ENCODE peak calls at places on chromosome 11, in six cellular contexts. One of them, this sample, is unnamed.

GRCh38 chr11:126490261-126490660 is 134.8 kb downstream of the ST3GAL4 start:
- DNase-seq in small intestine: no peak
- DNase-seq in astrocyte of the spinal cord: no peak
- DNase-seq in transverse colon: no peak
- DNase-seq in breast epithelium: no peak
- DNase-seq in kidney epithelial cell: no peak
- DNase-seq in this sample: no peak

GRCh38 chr11:2846056-2846455 is 39.5 kb downstream of the CDKN1C start:
- DNase-seq in small intestine: no peak
- DNase-seq in astrocyte of the spinal cord: no peak
- DNase-seq in transverse colon: no peak
- DNase-seq in breast epithelium: no peak
- DNase-seq in kidney epithelial cell: no peak
- DNase-seq in this sample: no peak

GRCh38 chr11:1307998-1308744 is 1.3 kb downstream of the TOLLIP start:
- DNase-seq in small intestine: no peak
- DNase-seq in astrocyte of the spinal cord: peak; percentile 14
- DNase-seq in transverse colon: no peak
- DNase-seq in breast epithelium: no peak
- DNase-seq in kidney epithelial cell: no peak
- DNase-seq in this sample: no peak

GRCh38 chr11:100801225-100801999 is 114.3 kb downstream of the ARHGAP42 start:
- DNase-seq in small intestine: no peak
- DNase-seq in astrocyte of the spinal cord: no peak
- DNase-seq in transverse colon: no peak
- DNase-seq in breast epithelium: no peak
- DNase-seq in kidney epithelial cell: no peak
- DNase-seq in this sample: no peak

GRCh38 chr11:45844822-45845573 is 2.3 kb upstream of the CRY2 start:
- DNase-seq in small intestine: no peak
- DNase-seq in astrocyte of the spinal cord: no peak
- DNase-seq in transverse colon: no peak
- DNase-seq in breast epithelium: no peak
- DNase-seq in kidney epithelial cell: no peak
- DNase-seq in this sample: no peak

GRCh38 chr11:34050967-34051348 is 573 bp upstream of the CAPRIN1 start:
- DNase-seq in small intestine: no peak
- DNase-seq in astrocyte of the spinal cord: no peak
- DNase-seq in transverse colon: no peak
- DNase-seq in breast epithelium: no peak
- DNase-seq in kidney epithelial cell: no peak
- DNase-seq in this sample: no peak

GRCh38 chr11:122814401-122814800 is 23.9 kb upstream of the CRTAM start:
- DNase-seq in small intestine: no peak
- DNase-seq in astrocyte of the spinal cord: no peak
- DNase-seq in transverse colon: peak; percentile 12
- DNase-seq in breast epithelium: no peak
- DNase-seq in kidney epithelial cell: no peak
- DNase-seq in this sample: no peak

GRCh38 chr11:61187505-61188130 is 15.7 kb upstream of the PGA3 start:
- DNase-seq in small intestine: peak; percentile 66
- DNase-seq in astrocyte of the spinal cord: peak; percentile 75
- DNase-seq in transverse colon: peak; percentile 77
- DNase-seq in breast epithelium: no peak
- DNase-seq in kidney epithelial cell: peak; percentile 26
- DNase-seq in this sample: peak; percentile 58

GRCh38 chr11:58829736-58830135 is 14.8 kb downstream of the GLYATL2 start:
- DNase-seq in small intestine: no peak
- DNase-seq in astrocyte of the spinal cord: peak; percentile 62
- DNase-seq in transverse colon: no peak
- DNase-seq in breast epithelium: no peak
- DNase-seq in kidney epithelial cell: no peak
- DNase-seq in this sample: no peak

GRCh38 chr11:104830080-104830479 is 68.2 kb downstream of the CASP12 start:
- DNase-seq in small intestine: no peak
- DNase-seq in astrocyte of the spinal cord: peak; percentile 56
- DNase-seq in transverse colon: no peak
- DNase-seq in breast epithelium: no peak
- DNase-seq in kidney epithelial cell: no peak
- DNase-seq in this sample: no peak

GRCh38 chr11:28384418-28384817 is 276.2 kb downstream of the METTL15 start:
- DNase-seq in small intestine: no peak
- DNase-seq in astrocyte of the spinal cord: peak; percentile 97
- DNase-seq in transverse colon: no peak
- DNase-seq in breast epithelium: no peak
- DNase-seq in kidney epithelial cell: peak; percentile 10
- DNase-seq in this sample: no peak

GRCh38 chr11:132874638-132875037 is 657.7 kb downstream of the OPCML start:
- DNase-seq in small intestine: no peak
- DNase-seq in astrocyte of the spinal cord: peak; percentile 88
- DNase-seq in transverse colon: no peak
- DNase-seq in breast epithelium: no peak
- DNase-seq in kidney epithelial cell: peak; percentile 56
- DNase-seq in this sample: no peak

GRCh38 chr11:3984896-3985295 is 109.7 kb upstream of the RRM1 start:
- DNase-seq in small intestine: no peak
- DNase-seq in astrocyte of the spinal cord: peak; percentile 16
- DNase-seq in transverse colon: no peak
- DNase-seq in breast epithelium: no peak
- DNase-seq in kidney epithelial cell: no peak
- DNase-seq in this sample: no peak

GRCh38 chr11:60563553-60564235 is 48.5 kb downstream of the MS4A13 start:
- DNase-seq in small intestine: no peak
- DNase-seq in astrocyte of the spinal cord: no peak
- DNase-seq in transverse colon: no peak
- DNase-seq in breast epithelium: no peak
- DNase-seq in kidney epithelial cell: no peak
- DNase-seq in this sample: no peak

GRCh38 chr11:13269775-13270174 is 7.8 kb upstream of the BMAL1 start:
- DNase-seq in small intestine: no peak
- DNase-seq in astrocyte of the spinal cord: peak; percentile 77
- DNase-seq in transverse colon: no peak
- DNase-seq in breast epithelium: no peak
- DNase-seq in kidney epithelial cell: no peak
- DNase-seq in this sample: no peak

DNA sequence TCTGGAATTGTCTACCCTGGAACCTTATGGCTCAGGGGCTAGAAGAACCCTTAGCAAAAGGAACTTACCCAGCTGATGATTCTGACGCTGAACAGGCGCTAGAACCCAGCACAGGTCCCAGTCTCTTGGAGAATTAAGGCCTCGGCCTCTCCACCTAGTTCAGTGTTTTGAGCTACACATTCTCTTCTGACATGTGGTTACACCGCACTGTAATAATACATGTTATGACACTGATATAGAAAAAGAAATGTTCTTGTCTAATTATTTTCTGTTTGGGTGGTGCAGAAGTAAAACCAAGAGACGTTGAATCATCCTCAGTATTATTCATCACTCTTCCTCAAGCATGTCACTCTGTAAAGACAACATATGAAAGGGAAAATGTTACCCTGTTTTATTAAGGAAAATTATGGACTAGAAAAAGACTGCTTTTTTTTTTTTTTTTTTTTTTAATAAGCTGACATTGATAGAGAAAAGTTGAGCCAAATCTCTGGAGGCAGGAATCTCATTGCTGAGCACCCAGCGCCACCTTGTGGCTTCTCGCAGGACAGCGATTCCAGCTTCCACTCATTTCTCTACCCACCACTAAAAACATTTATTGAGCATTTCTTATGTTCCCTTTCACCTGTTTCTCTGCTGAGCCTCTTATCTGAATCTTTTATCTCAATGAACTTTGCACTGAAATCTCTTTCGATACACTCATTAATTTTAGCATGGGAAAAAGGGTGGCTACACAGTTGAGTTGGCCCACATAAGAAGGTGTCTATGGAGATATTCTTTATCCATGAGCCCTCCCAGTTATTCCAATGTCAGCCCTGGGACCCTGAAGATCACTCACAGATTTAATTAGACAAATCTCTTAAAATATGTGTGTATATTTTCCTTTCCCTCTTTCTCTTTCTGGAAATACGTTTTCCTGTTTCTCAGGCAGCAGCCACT is 12.6 kb upstream of the APLNR start:
- DNase-seq in small intestine: peak; percentile 55
- DNase-seq in astrocyte of the spinal cord: peak; percentile 64
- DNase-seq in transverse colon: peak; percentile 75
- DNase-seq in breast epithelium: no peak
- DNase-seq in kidney epithelial cell: no peak
- DNase-seq in this sample: no peak
- H3K4me3 ChIP-seq in small intestine: no peak overlapping the region
- H3K4me3 ChIP-seq in astrocyte of the spinal cord: no peak overlapping the region
- H3K4me3 ChIP-seq in transverse colon: no peak overlapping the region
- H3K4me3 ChIP-seq in breast epithelium: no peak overlapping the region
- H3K4me3 ChIP-seq in kidney epithelial cell: no peak overlapping the region
- H3K4me3 ChIP-seq in this sample: no peak overlapping the region

GRCh38 chr11:12069053-12069676 is 41.2 kb upstream of the MICAL2 start:
- DNase-seq in small intestine: peak; percentile 46
- DNase-seq in astrocyte of the spinal cord: no peak
- DNase-seq in transverse colon: no peak
- DNase-seq in breast epithelium: no peak
- DNase-seq in kidney epithelial cell: no peak
- DNase-seq in this sample: no peak

GRCh38 chr11:12064136-12064953 is 46.0 kb upstream of the MICAL2 start:
- DNase-seq in small intestine: no peak
- DNase-seq in astrocyte of the spinal cord: no peak
- DNase-seq in transverse colon: no peak
- DNase-seq in breast epithelium: no peak
- DNase-seq in kidney epithelial cell: no peak
- DNase-seq in this sample: no peak

GRCh38 chr11:12066056-12066798 is 44.2 kb upstream of the MICAL2 start:
- DNase-seq in small intestine: peak; percentile 80
- DNase-seq in astrocyte of the spinal cord: peak; percentile 87
- DNase-seq in transverse colon: peak; percentile 38
- DNase-seq in breast epithelium: no peak
- DNase-seq in kidney epithelial cell: peak; percentile 99
- DNase-seq in this sample: peak; percentile 49

GRCh38 chr11:12064954-12065280 is 45.5 kb upstream of the MICAL2 start:
- DNase-seq in small intestine: no peak
- DNase-seq in astrocyte of the spinal cord: no peak
- DNase-seq in transverse colon: no peak
- DNase-seq in breast epithelium: no peak
- DNase-seq in kidney epithelial cell: no peak
- DNase-seq in this sample: no peak

GRCh38 chr11:12066799-12067508 is 43.4 kb upstream of the MICAL2 start:
- DNase-seq in small intestine: peak; percentile 56
- DNase-seq in astrocyte of the spinal cord: peak; percentile 66
- DNase-seq in transverse colon: peak; percentile 67
- DNase-seq in breast epithelium: no peak
- DNase-seq in kidney epithelial cell: no peak
- DNase-seq in this sample: no peak
- H3K4me3 ChIP-seq in small intestine: no peak overlapping the region
- H3K4me3 ChIP-seq in astrocyte of the spinal cord: no peak overlapping the region
- H3K4me3 ChIP-seq in transverse colon: no peak overlapping the region
- H3K4me3 ChIP-seq in breast epithelium: no peak overlapping the region
- H3K4me3 ChIP-seq in kidney epithelial cell: no peak overlapping the region
- H3K4me3 ChIP-seq in this sample: no peak overlapping the region

GRCh38 chr11:7576671-7577225 is 62.9 kb downstream of the PPFIBP2 start:
- DNase-seq in small intestine: peak; percentile 54
- DNase-seq in astrocyte of the spinal cord: no peak
- DNase-seq in transverse colon: no peak
- DNase-seq in breast epithelium: no peak
- DNase-seq in kidney epithelial cell: no peak
- DNase-seq in this sample: no peak

GRCh38 chr11:7577883-7578242 is 64.1 kb downstream of the PPFIBP2 start:
- DNase-seq in small intestine: peak; percentile 60
- DNase-seq in astrocyte of the spinal cord: peak; percentile 24
- DNase-seq in transverse colon: no peak
- DNase-seq in breast epithelium: no peak
- DNase-seq in kidney epithelial cell: no peak
- DNase-seq in this sample: no peak

GRCh38 chr11:7578276-7578955 is 64.6 kb downstream of the PPFIBP2 start:
- DNase-seq in small intestine: no peak
- DNase-seq in astrocyte of the spinal cord: no peak
- DNase-seq in transverse colon: no peak
- DNase-seq in breast epithelium: no peak
- DNase-seq in kidney epithelial cell: no peak
- DNase-seq in this sample: no peak

GRCh38 chr11:7577226-7577882 is 63.6 kb downstream of the PPFIBP2 start:
- DNase-seq in small intestine: peak; percentile 46
- DNase-seq in astrocyte of the spinal cord: peak; percentile 18
- DNase-seq in transverse colon: peak; percentile 47
- DNase-seq in breast epithelium: no peak
- DNase-seq in kidney epithelial cell: no peak
- DNase-seq in this sample: no peak

DNA sequence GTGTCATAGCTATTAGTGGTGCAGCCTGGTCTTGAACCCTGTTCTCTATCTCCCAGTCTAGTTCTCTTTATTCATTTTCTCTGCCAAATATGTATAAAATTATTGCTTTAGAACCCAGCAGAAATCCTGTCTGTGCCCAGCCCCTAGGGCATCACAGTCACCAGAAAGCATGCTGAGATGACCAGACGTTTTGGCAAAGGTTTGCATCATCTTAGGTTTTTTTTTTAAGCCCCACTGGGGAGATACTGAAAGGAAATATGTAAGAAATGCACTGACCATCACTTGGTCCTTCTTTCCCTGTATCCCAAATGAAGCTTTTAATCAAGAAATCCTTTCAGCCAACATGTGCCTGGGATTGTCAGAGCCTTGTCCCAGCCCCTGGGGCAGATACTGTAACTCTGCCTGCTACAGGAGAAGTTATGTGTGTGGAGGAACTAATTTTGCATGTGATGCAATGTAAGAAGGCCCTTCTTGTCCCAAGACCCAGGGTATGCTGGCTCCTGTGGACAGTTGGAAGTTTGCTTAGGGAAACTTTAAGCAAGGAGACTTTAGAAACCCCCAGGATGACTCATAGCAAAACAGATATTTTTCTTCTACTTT is 65.5 kb downstream of the PPFIBP2 start:
- DNase-seq in small intestine: no peak
- DNase-seq in astrocyte of the spinal cord: peak; percentile 41
- DNase-seq in transverse colon: no peak
- DNase-seq in breast epithelium: no peak
- DNase-seq in kidney epithelial cell: no peak
- DNase-seq in this sample: no peak
- H3K4me3 ChIP-seq in small intestine: peak overlapping the region; percentile 61
- H3K4me3 ChIP-seq in astrocyte of the spinal cord: no peak overlapping the region
- H3K4me3 ChIP-seq in transverse colon: no peak overlapping the region
- H3K4me3 ChIP-seq in breast epithelium: no peak overlapping the region
- H3K4me3 ChIP-seq in kidney epithelial cell: no peak overlapping the region
- H3K4me3 ChIP-seq in this sample: peak overlapping the region; percentile 2

GRCh38 chr11:124938970-124939369 is 3.1 kb upstream of the HEPACAM start:
- DNase-seq in small intestine: no peak
- DNase-seq in astrocyte of the spinal cord: no peak
- DNase-seq in transverse colon: no peak
- DNase-seq in breast epithelium: no peak
- DNase-seq in kidney epithelial cell: no peak
- DNase-seq in this sample: no peak

GRCh38 chr11:124938206-124938765 is 2.4 kb upstream of the HEPACAM start:
- DNase-seq in small intestine: no peak
- DNase-seq in astrocyte of the spinal cord: no peak
- DNase-seq in transverse colon: no peak
- DNase-seq in breast epithelium: no peak
- DNase-seq in kidney epithelial cell: no peak
- DNase-seq in this sample: no peak

GRCh38 chr11:124937336-124937935 is 1.6 kb upstream of the HEPACAM start:
- DNase-seq in small intestine: no peak
- DNase-seq in astrocyte of the spinal cord: no peak
- DNase-seq in transverse colon: no peak
- DNase-seq in breast epithelium: no peak
- DNase-seq in kidney epithelial cell: no peak
- DNase-seq in this sample: no peak

GRCh38 chr11:124934862-124935547 is 842 bp downstream of the HEPACAM start:
- DNase-seq in small intestine: no peak
- DNase-seq in astrocyte of the spinal cord: peak; percentile 76
- DNase-seq in transverse colon: no peak
- DNase-seq in breast epithelium: no peak
- DNase-seq in kidney epithelial cell: peak; percentile 44
- DNase-seq in this sample: no peak

GRCh38 chr11:124935548-124936514 is at the start of gene HEPACAM:
- DNase-seq in small intestine: no peak
- DNase-seq in astrocyte of the spinal cord: no peak
- DNase-seq in transverse colon: no peak
- DNase-seq in breast epithelium: no peak
- DNase-seq in kidney epithelial cell: no peak
- DNase-seq in this sample: no peak
- H3K4me3 ChIP-seq in small intestine: no peak within 1 kb of the TSS
- H3K4me3 ChIP-seq in astrocyte of the spinal cord: no peak within 1 kb of the TSS
- H3K4me3 ChIP-seq in transverse colon: no peak within 1 kb of the TSS
- H3K4me3 ChIP-seq in breast epithelium: no peak within 1 kb of the TSS
- H3K4me3 ChIP-seq in kidney epithelial cell: no peak within 1 kb of the TSS
- H3K4me3 ChIP-seq in this sample: no peak within 1 kb of the TSS

This sample was measured in thoracic aorta.